ENCODE peak calls at places on chromosomes 7 and 10, in ten cellular contexts. Y is A549, O is heart right ventricle, V is right cardiac atrium, J is astrocyte, K is right lobe of liver, D is aorta, H is lower lobe of right lung, Z is H9, A is pancreas. C is an unnamed sample.

GRCh38 chr7:24786941-24787340 is 29.7 kb upstream of the GSDME start:
- DNase-seq in Y (peak), O (no peak), V (no peak), J (peak), K (peak), D (no peak), H (peak), Z (no peak), A (no peak), C (no peak)

GRCh38 chr10:122310311-122311050 is 39.4 kb downstream of the BTBD16 start:
- DNase-seq in Y (peak), O (no peak), V (no peak), J (peak), K (peak), D (no peak), H (no peak), Z (no peak), A (peak), C (no peak)

GRCh38 chr7:114432627-114433026 is 18.0 kb downstream of the FOXP2 start:
- DNase-seq in Y (no peak), O (no peak), V (no peak), J (no peak), K (no peak), D (no peak), H (no peak), Z (no peak), A (no peak), C (no peak)

GRCh38 chr7:33722383-33723096 is 182.8 kb upstream of the BMPER start:
- DNase-seq in Y (peak), O (no peak), V (no peak), J (peak), K (no peak), D (peak), H (no peak), Z (peak), A (no peak), C (no peak)

GRCh38 chr10:15092855-15093408 is 4.2 kb upstream of the RPP38 start:
- DNase-seq in Y (no peak), O (no peak), V (no peak), J (no peak), K (no peak), D (no peak), H (no peak), Z (no peak), A (no peak), C (no peak)

GRCh38 chr7:134184767-134185166 is 57.6 kb downstream of the LRGUK start:
- DNase-seq in Y (no peak), O (no peak), V (no peak), J (peak), K (no peak), D (no peak), H (no peak), Z (no peak), A (no peak), C (no peak)

GRCh38 chr7:149860821-149861727 is 12.7 kb upstream of the ATP6V0E2 start:
- DNase-seq in Y (peak), O (no peak), V (peak), J (no peak), K (no peak), D (peak), H (no peak), Z (peak), A (no peak), C (no peak)

GRCh38 chr7:67962863-67963262 is 966.2 kb downstream of the TYW1 start:
- DNase-seq in Y (no peak), O (no peak), V (no peak), J (no peak), K (no peak), D (no peak), H (no peak), Z (no peak), A (no peak), C (no peak)

GRCh38 chr7:41103331-41103730 is 599.6 kb downstream of the INHBA start:
- DNase-seq in Y (no peak), O (no peak), V (no peak), J (peak), K (no peak), D (no peak), H (no peak), Z (no peak), A (no peak), C (no peak)

GRCh38 chr7:96921231-96921630 is 84.1 kb upstream of the DLX6 start:
- DNase-seq in Y (no peak), O (no peak), V (no peak), J (no peak), K (no peak), D (no peak), H (no peak), Z (no peak), A (no peak), C (no peak)

GRCh38 chr10:31319602-31320178 is 674 bp downstream of the ZEB1 start:
- DNase-seq in Y (no peak), O (no peak), V (peak), J (no peak), K (no peak), D (peak), H (no peak), Z (no peak), A (peak), C (no peak)

GRCh38 chr7:137969828-137970227 is 32.1 kb downstream of the CREB3L2 start:
- DNase-seq in Y (no peak), O (no peak), V (no peak), J (no peak), K (no peak), D (no peak), H (no peak), Z (no peak), A (no peak), C (no peak)

GRCh38 chr10:42979730-42980467 is 97.0 kb upstream of the RET start:
- DNase-seq in Y (no peak), O (no peak), V (peak), J (no peak), K (peak), D (no peak), H (no peak), Z (peak), A (no peak), C (peak)

GRCh38 chr10:73083234-73083633 is 13.4 kb downstream of the P4HA1 start:
- DNase-seq in Y (no peak), O (no peak), V (no peak), J (peak), K (no peak), D (no peak), H (no peak), Z (no peak), A (no peak), C (no peak)
- H3K27ac ChIP-seq in Y (no peak), O (no peak), V (no peak), J (no peak), K (no peak), D (no peak), H (peak), Z (no peak), A (no peak), C (no peak)

GRCh38 chr7:2009541-2010001 is 223.2 kb downstream of the MAD1L1 start:
- DNase-seq in Y (no peak), O (peak), V (peak), J (no peak), K (peak), D (peak), H (peak), Z (no peak), A (peak), C (no peak)
- H3K27ac ChIP-seq in Y (no peak), O (peak), V (peak), J (no peak), K (no peak), D (no peak), H (no peak), Z (no peak), A (no peak), C (no peak)

GRCh38 chr10:61640876-61641275 is 21.9 kb upstream of the CABCOCO1 start:
- DNase-seq in Y (no peak), O (no peak), V (no peak), J (no peak), K (no peak), D (no peak), H (no peak), Z (no peak), A (no peak), C (no peak)

GRCh38 chr10:61642692-61643091 is 20.0 kb upstream of the CABCOCO1 start:
- DNase-seq in Y (no peak), O (no peak), V (no peak), J (peak), K (no peak), D (no peak), H (no peak), Z (no peak), A (no peak), C (no peak)

GRCh38 chr10:61639952-61640351 is 22.8 kb upstream of the CABCOCO1 start:
- DNase-seq in Y (no peak), O (no peak), V (no peak), J (no peak), K (no peak), D (no peak), H (no peak), Z (no peak), A (no peak), C (no peak)

GRCh38 chr10:61642073-61642637 is 20.6 kb upstream of the CABCOCO1 start:
- DNase-seq in Y (no peak), O (no peak), V (no peak), J (peak), K (no peak), D (no peak), H (no peak), Z (no peak), A (no peak), C (no peak)

DNA sequence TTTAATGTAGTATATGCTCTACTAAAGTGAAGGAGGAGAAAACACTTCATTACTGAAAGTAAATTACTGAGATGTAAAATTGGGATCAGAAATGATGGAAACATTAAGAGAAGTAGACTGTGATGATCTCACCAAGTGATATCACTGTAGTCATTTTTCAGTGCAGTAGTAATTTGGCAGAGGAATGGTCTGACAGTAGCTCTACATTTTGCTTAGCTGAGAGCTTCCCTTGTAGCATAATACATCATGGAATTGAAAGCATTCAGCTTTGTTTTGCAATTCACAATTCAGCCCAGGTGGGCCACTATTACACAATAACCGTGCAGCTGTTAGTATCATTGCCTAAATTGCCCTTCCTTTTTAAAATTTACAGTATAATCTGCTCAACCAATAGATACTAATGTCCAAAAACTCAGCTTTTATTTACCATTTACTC is 19.4 kb upstream of the CABCOCO1 start:
- DNase-seq in Y (no peak), O (no peak), V (no peak), J (peak), K (no peak), D (no peak), H (no peak), Z (no peak), A (no peak), C (no peak)
- H3K27ac ChIP-seq in Y (no peak), O (no peak), V (no peak), J (peak), K (no peak), D (no peak), H (no peak), Z (peak), A (no peak), C (no peak)

DNA sequence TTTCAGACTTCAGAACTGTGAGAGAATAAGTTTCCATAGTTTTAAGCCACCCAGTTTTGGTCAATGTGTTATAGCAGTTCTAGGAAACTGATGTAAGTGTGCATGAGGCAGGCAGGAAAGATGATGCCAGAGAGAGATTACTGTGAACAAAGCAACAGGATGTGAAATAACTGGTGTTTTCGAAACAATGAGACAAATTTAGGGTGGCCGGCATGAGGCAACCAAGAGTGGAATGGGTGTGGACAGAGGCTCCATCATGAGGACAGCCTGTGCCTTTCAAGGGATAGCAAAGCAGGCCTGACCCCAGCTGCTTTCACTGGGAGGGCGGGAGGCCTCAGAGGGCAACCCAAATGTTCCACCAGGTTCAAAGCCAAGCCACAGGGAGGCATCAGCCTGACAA is 67.3 kb upstream of the UCN3 start:
- DNase-seq in Y (no peak), O (no peak), V (peak), J (no peak), K (no peak), D (no peak), H (peak), Z (no peak), A (no peak), C (no peak)
- H3K27ac ChIP-seq in Y (peak), O (peak), V (no peak), J (no peak), K (no peak), D (no peak), H (peak), Z (no peak), A (no peak), C (no peak)

DNA sequence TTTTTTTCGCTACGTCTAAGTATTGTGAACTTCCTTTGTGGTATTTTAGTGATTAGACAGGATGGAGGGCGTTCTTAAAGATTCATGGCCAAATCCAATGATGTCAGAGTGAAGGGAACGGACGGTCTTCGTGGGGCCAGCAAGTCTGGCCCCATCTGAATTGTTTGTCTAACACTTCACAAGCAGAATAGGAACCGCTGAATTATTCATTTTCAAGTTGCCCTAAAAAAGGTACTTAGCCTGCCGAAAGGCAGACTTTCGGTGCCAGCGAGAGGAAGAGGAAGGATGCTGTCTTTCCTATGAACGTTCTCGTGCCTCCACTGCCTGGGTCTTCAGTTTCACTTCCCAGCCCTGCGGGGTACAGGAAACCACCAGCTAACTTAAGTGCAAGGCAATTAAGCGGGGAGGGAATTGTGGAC is 145.7 kb upstream of the SH2B2 start:
- DNase-seq in Y (no peak), O (no peak), V (no peak), J (no peak), K (no peak), D (no peak), H (no peak), Z (no peak), A (no peak), C (no peak)
- H3K27ac ChIP-seq in Y (peak), O (no peak), V (no peak), J (no peak), K (no peak), D (no peak), H (no peak), Z (no peak), A (no peak), C (no peak)

DNA sequence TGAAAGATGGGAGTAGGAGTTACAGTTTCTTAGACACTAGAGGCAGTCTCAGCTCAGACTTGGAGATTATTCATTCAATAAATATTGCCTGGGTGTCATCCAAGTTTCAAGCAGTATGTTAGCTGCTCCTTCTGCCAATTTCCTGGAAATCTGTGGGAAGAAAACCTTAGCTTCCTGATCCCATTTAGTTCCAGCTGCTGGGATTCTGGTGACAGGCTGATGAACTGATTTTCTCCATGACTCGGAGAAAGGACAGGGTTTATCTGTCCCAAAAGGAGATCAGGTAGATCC is 95.8 kb downstream of the CLEC2L start:
- DNase-seq in Y (no peak), O (no peak), V (no peak), J (peak), K (no peak), D (no peak), H (no peak), Z (no peak), A (no peak), C (no peak)
- H3K27ac ChIP-seq in Y (no peak), O (no peak), V (no peak), J (no peak), K (no peak), D (no peak), H (no peak), Z (no peak), A (no peak), C (no peak)

GRCh38 chr10:35191523-35191922 is 64.9 kb downstream of the CREM start:
- DNase-seq in Y (no peak), O (no peak), V (peak), J (peak), K (peak), D (no peak), H (no peak), Z (no peak), A (no peak), C (no peak)
- H3K27ac ChIP-seq in Y (no peak), O (peak), V (peak), J (no peak), K (peak), D (no peak), H (peak), Z (no peak), A (no peak), C (no peak)

DNA sequence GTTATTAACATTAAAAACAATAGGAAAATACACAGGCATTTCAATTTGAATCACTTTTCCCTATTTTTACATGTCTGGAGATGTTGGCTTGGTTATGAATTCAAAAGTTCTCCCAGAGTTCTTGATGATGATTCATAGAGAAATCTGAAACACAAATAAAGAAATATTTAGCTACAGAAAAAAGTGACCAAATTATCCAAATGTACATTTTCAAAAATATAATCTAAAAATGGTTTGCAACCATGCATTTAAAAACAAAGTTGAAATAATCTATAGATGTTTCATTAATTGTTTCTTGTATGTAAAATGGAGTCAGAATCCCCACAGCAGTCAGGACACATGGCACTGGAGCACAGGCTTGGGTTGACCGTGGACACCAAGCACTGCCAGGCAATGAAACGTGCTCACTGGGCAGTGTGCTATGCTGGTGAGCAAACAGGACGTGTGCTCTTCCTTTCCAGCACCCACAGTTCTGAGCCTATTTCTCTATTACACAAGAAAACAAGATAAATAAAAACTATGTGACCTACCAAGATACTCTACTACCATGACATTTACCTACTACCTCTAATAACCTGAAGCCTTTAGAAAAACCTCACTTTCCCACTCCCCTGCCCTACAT is 44.1 kb upstream of the PTPRN2 start:
- DNase-seq in Y (no peak), O (no peak), V (no peak), J (no peak), K (peak), D (no peak), H (no peak), Z (no peak), A (no peak), C (no peak)
- H3K27ac ChIP-seq in Y (no peak), O (no peak), V (no peak), J (no peak), K (peak), D (no peak), H (no peak), Z (no peak), A (no peak), C (no peak)

C was measured in coronary artery.